ENCODE peak calls at places on chromosomes 1 and 21, in nine cellular contexts. F, I, W, L, A, C, Q, J and K are unnamed samples. For H3K4me1, the result is how much of the 10 kb centered on the place peaks cover.

GRCh38 chr1:8239039-8239305 is 78.9 kb upstream of the SLC45A1 start:
- DNase-seq in F (no peak), I (no peak), W (no peak), L (peak), A (peak), C (peak), Q (peak), J (no peak), K (no peak)

GRCh38 chr1:228185641-228185965 is 20.0 kb downstream of the IBA57 start:
- DNase-seq in F (no peak), I (peak), W (no peak), L (no peak), A (no peak), C (no peak), Q (no peak), J (no peak), K (no peak)

GRCh38 chr1:248618878-248619277 is 16.0 kb downstream of the OR2T11 start:
- DNase-seq in F (no peak), I (peak), W (peak), L (peak), A (peak), C (peak), Q (peak), J (peak), K (peak)

GRCh38 chr1:118862755-118863154 is 125.4 kb downstream of the TBX15 start:
- DNase-seq in F (no peak), I (no peak), W (no peak), L (no peak), A (no peak), C (no peak), Q (no peak), J (no peak), K (no peak)

GRCh38 chr1:67013573-67013972 is 40.4 kb downstream of the SLC35D1 start:
- DNase-seq in F (no peak), I (no peak), W (no peak), L (no peak), A (no peak), C (peak), Q (no peak), J (no peak), K (no peak)

GRCh38 chr1:105793541-105794146 is 1262.8 kb upstream of the PRMT6 start:
- DNase-seq in F (no peak), I (no peak), W (peak), L (peak), A (peak), C (peak), Q (no peak), J (no peak), K (no peak)

GRCh38 chr1:109531826-109532364 is 7.8 kb upstream of the GPR61 start:
- DNase-seq in F (no peak), I (no peak), W (no peak), L (no peak), A (peak), C (no peak), Q (no peak), J (no peak), K (no peak)

GRCh38 chr1:3498986-3499385 is 44.5 kb downstream of the ARHGEF16 start:
- DNase-seq in F (no peak), I (no peak), W (no peak), L (no peak), A (no peak), C (no peak), Q (no peak), J (no peak), K (no peak)

GRCh38 chr1:54124472-54124871 is 28.3 kb downstream of the CDCP2 start:
- DNase-seq in F (no peak), I (no peak), W (no peak), L (no peak), A (no peak), C (no peak), Q (no peak), J (no peak), K (no peak)

GRCh38 chr1:150152772-150153461 is 3.2 kb downstream of the PLEKHO1 start:
- DNase-seq in F (no peak), I (no peak), W (no peak), L (no peak), A (no peak), C (peak), Q (no peak), J (no peak), K (no peak)

GRCh38 chr21:42777757-42778344 is 101.5 kb downstream of the WDR4 start:
- DNase-seq in F (no peak), I (no peak), W (no peak), L (no peak), A (no peak), C (no peak), Q (no peak), J (no peak), K (no peak)

GRCh38 chr1:162235261-162235780 is 141.3 kb downstream of the SPATA46 start:
- DNase-seq in F (no peak), I (no peak), W (no peak), L (peak), A (peak), C (peak), Q (no peak), J (no peak), K (no peak)

GRCh38 chr1:173149887-173150286 is 57.2 kb downstream of the TNFSF4 start:
- DNase-seq in F (no peak), I (no peak), W (no peak), L (peak), A (no peak), C (peak), Q (no peak), J (no peak), K (no peak)

GRCh38 chr1:59178339-59178744 is 118.6 kb upstream of the FGGY start:
- DNase-seq in F (no peak), I (no peak), W (no peak), L (no peak), A (peak), C (no peak), Q (peak), J (no peak), K (no peak)

GRCh38 chr1:33442141-33442540 is 11.2 kb upstream of the PHC2 start:
- DNase-seq in F (no peak), I (no peak), W (no peak), L (no peak), A (no peak), C (no peak), Q (no peak), J (no peak), K (no peak)

GRCh38 chr1:239308701-239309333 is 77.6 kb upstream of the CHRM3 start:
- DNase-seq in F (no peak), I (no peak), W (no peak), L (peak), A (peak), C (peak), Q (no peak), J (no peak), K (no peak)

GRCh38 chr1:88180449-88181108 is 503.5 kb upstream of the PKN2 start:
- DNase-seq in F (no peak), I (peak), W (peak), L (peak), A (peak), C (peak), Q (peak), J (peak), K (peak)

GRCh38 chr21:38898422-38899098 is 92.8 kb downstream of the ETS2 start:
- DNase-seq in F (no peak), I (no peak), W (no peak), L (no peak), A (no peak), C (no peak), Q (no peak), J (no peak), K (no peak)

GRCh38 chr1:44547837-44548236 is 126.4 kb downstream of the TMEM53 start:
- DNase-seq in F (no peak), I (no peak), W (no peak), L (no peak), A (no peak), C (no peak), Q (no peak), J (no peak), K (no peak)

GRCh38 chr21:36461918-36462486 is 17.9 kb downstream of the CLDN14 start:
- DNase-seq in F (no peak), I (no peak), W (no peak), L (no peak), A (no peak), C (no peak), Q (no peak), J (no peak), K (no peak)

GRCh38 chr21:46060596-46061061 is 37.3 kb upstream of the COL6A2 start:
- DNase-seq in F (peak), I (no peak), W (no peak), L (peak), A (peak), C (peak), Q (peak), J (no peak), K (no peak)

GRCh38 chr1:155241069-155241679 is 14.1 kb downstream of the ENTREP3 start:
- DNase-seq in F (no peak), I (peak), W (peak), L (peak), A (peak), C (peak), Q (peak), J (peak), K (peak)

GRCh38 chr1:910881-911721 is 12.6 kb upstream of the SAMD11 start:
- DNase-seq in F (no peak), I (peak), W (no peak), L (peak), A (peak), C (no peak), Q (no peak), J (no peak), K (no peak)

GRCh38 chr1:243726792-243727502 is 123.1 kb downstream of the AKT3 start:
- DNase-seq in F (no peak), I (no peak), W (no peak), L (no peak), A (no peak), C (no peak), Q (no peak), J (no peak), K (no peak)

GRCh38 chr1:160546942-160547341 is 23.9 kb upstream of the SLAMF6 start:
- DNase-seq in F (no peak), I (no peak), W (no peak), L (no peak), A (no peak), C (no peak), Q (no peak), J (no peak), K (no peak)

GRCh38 chr21:45819478-45820170 is 161.9 kb upstream of the COL6A1 start:
- DNase-seq in F (no peak), I (no peak), W (no peak), L (no peak), A (no peak), C (no peak), Q (no peak), J (no peak), K (no peak)

GRCh38 chr1:106526650-106527049 is 529.8 kb upstream of the PRMT6 start:
- DNase-seq in F (no peak), I (no peak), W (no peak), L (no peak), A (no peak), C (peak), Q (no peak), J (no peak), K (no peak)

GRCh38 chr1:83766182-83766825 is 232.6 kb downstream of the TTLL7 start:
- DNase-seq in F (no peak), I (no peak), W (peak), L (no peak), A (no peak), C (no peak), Q (no peak), J (no peak), K (no peak)

GRCh38 chr1:51541313-51542050 is 22.4 kb upstream of the EPS15 start:
- DNase-seq in F (no peak), I (no peak), W (no peak), L (no peak), A (no peak), C (peak), Q (no peak), J (no peak), K (no peak)

GRCh38 chr1:177945943-177946650 is 23.8 kb downstream of the SEC16B start:
- DNase-seq in F (no peak), I (no peak), W (peak), L (peak), A (peak), C (peak), Q (peak), J (peak), K (no peak)

GRCh38 chr1:151612506-151613274 is 840 bp downstream of the SNX27 start:
- DNase-seq in F (no peak), I (peak), W (peak), L (peak), A (peak), C (no peak), Q (peak), J (peak), K (peak)

GRCh38 chr1:20184997-20185833 is 681 bp upstream of the UBXN10 start:
- DNase-seq in F (no peak), I (peak), W (no peak), L (no peak), A (no peak), C (no peak), Q (no peak), J (no peak), K (peak)

GRCh38 chr1:198158766-198159589 is 2.2 kb downstream of the NEK7 start:
- DNase-seq in F (peak), I (peak), W (peak), L (peak), A (peak), C (peak), Q (peak), J (peak), K (peak)

GRCh38 chr21:42194863-42195262 is 24.1 kb upstream of the ABCG1 start:
- DNase-seq in F (no peak), I (no peak), W (no peak), L (no peak), A (no peak), C (no peak), Q (no peak), J (no peak), K (no peak)

GRCh38 chr1:211579434-211580302 is 707 bp upstream of the SLC30A1 start:
- DNase-seq in F (no peak), I (peak), W (peak), L (peak), A (no peak), C (no peak), Q (peak), J (peak), K (no peak)

GRCh38 chr1:7594002-7594713 is 176.9 kb upstream of the VAMP3 start:
- DNase-seq in F (no peak), I (no peak), W (no peak), L (no peak), A (peak), C (no peak), Q (no peak), J (no peak), K (no peak)

DNA sequence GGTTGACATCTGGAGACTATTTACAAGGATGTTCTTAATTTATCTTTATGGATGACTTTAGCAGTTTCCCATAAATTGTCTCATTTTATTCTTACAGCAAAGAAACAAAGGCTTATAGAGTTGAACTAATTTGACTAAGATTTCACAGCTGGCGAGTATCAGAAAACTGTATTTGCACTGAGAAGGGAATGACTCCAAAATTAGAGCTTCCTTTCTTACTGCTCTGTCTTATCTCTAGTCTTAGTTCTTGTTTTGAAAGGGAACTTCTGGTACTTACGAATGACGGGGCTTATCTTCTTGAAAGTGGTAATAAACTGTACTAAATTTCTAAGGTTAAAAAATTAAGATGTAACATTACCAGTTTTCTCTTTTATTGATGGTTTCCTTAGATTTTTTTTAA is 13.6 kb downstream of the CNST start:
- DNase-seq in F (no peak), I (no peak), W (peak), L (no peak), A (no peak), C (peak), Q (no peak), J (no peak), K (no peak)
- H3K4me3 ChIP-seq in F (no peak), I (no peak), W (peak), L (no peak), A (no peak), C (no peak), Q (no peak), J (no peak), K (no peak)

DNA sequence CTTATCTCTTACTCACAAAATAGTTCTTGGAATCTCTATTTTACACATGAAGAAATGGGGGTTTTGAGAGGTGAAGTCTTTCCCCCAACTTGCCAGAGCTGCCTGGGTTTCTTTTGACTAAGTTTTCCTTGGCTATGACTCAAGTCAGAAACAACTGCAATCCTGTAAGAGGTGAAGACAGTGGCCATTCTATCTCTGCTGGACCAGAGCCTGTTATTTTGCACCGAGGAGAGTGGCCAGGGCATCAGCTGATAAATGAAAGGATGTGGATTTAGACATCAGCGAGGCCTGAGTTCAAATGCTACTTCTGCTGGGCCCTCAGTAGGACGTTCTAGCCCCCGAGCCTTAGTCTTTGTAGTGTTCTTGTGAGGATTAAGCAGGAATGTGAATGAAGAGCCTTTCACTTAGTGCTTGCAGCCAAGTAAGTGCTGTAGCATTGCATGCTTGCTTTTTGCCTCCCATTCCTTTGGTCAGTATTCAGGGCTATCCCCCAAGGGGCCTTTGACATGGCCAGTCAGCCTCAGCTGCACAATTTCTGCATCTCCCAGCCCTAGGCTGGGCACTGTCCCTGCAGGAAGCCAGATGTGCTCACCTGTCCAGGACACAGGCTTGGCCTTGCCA is 30.3 kb downstream of the SOX13 start:
- DNase-seq in F (no peak), I (no peak), W (no peak), L (no peak), A (no peak), C (peak), Q (no peak), J (no peak), K (no peak)
- H3K4me1 ChIP-seq in F (under half), I (under half), W (under half), L (under half), A (under half), C (under half), Q (half or more), J (under half), K (half or more)

DNA sequence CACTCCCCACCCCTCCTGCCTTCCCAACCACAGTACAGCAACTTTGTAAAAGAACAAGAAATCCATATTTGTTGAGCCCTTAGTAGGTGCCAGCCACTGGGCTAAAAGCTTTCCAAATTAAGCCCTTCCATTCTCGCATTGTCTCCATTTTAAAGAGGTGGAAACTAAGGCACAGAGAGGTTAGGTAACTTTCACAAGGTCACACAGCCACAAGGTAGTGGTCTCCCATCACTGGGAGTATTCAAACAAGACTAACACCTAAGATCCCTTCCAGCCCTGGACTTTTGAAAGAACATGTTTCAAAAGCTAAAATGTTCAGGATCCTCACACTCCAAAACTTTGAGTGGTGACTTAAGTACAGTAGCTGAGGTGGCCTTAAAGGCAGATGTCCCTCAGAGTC is 3.2 kb downstream of the SDC3 start:
- DNase-seq in F (no peak), I (no peak), W (no peak), L (no peak), A (peak), C (no peak), Q (no peak), J (no peak), K (no peak)
- H3K27ac ChIP-seq in F (peak), I (no peak), W (no peak), L (no peak), A (no peak), C (no peak), Q (no peak), J (no peak), K (no peak)

DNA sequence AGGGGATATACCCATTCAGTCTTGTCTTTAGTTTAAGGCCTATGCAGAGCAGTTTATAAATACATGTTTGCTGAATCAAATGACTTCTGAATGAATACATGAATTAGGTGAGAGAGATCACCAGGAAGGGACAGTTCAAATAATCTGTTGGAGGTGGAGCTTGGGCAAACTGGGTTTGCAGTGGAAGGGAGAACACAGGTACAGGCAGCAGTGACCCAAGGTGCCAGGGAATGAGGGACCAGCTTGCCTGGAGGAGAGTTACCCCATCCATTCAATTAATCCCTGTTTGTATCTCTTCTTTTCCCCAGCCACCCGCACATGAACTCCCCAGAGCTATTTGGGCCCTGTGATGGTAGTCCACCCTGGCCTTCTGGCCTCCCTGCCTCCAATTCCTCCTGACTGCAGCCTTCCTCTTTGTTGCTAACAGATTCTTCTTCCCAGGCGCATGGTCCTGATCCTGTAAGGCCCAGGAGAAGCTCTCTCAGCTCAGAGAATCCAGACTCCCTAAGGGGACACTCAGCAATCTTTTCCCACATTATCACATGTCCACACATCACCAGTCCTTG is 1.8 kb downstream of the CD58 start:
- DNase-seq in F (no peak), I (no peak), W (no peak), L (no peak), A (no peak), C (no peak), Q (no peak), J (no peak), K (no peak)
- H3K4me3 ChIP-seq in F (peak), I (no peak), W (no peak), L (no peak), A (no peak), C (no peak), Q (peak), J (no peak), K (no peak)

DNA sequence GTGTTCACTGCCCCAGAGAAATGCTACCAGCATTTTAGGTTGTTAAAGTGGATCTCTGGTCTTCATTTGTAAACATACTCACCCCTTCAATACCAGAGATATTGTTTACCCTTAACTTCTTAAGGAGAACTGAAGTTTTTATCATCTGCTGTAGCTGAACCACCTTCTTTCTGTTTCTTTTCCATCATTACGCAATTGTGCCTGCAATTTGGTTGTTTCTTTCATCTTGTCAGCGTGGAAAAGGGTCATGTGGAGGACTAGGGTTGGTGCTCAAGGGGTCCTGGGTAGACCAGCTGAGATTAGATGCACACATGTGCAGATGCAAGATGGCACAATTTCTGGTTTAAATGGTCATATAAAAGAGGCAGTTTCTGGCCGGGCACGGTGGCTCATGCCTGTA is 23.0 kb downstream of the GART start:
- DNase-seq in F (no peak), I (no peak), W (no peak), L (no peak), A (no peak), C (no peak), Q (no peak), J (no peak), K (no peak)
- H3K4me1 ChIP-seq in F (under half), I (under half), W (under half), L (under half), A (under half), C (under half), Q (under half), J (under half), K (under half)